ENCODE peak calls at places on chromosomes 2 and 18, in four cellular contexts. One of them, this sample, is unnamed.

GRCh38 chr2:28593356-28593755 is 97.5 kb downstream of the PLB1 start:
- DNase-seq in lung: no peak
- DNase-seq in fibroblast of lung: no peak
- DNase-seq in PC-3: no peak
- DNase-seq in this sample: no peak

GRCh38 chr18:58687871-58688308 is 16.6 kb downstream of the MALT1 start:
- DNase-seq in lung: no peak
- DNase-seq in fibroblast of lung: no peak
- DNase-seq in PC-3: no peak
- DNase-seq in this sample: no peak

GRCh38 chr2:38106420-38107182 is 30.6 kb upstream of the CYP1B1 start:
- DNase-seq in lung: no peak
- DNase-seq in fibroblast of lung: peak; percentile 68
- DNase-seq in PC-3: peak; percentile 60
- DNase-seq in this sample: no peak

GRCh38 chr2:9310827-9311226 is 104.2 kb downstream of the ASAP2 start:
- DNase-seq in lung: no peak
- DNase-seq in fibroblast of lung: no peak
- DNase-seq in PC-3: peak; percentile 43
- DNase-seq in this sample: no peak

GRCh38 chr2:228938629-228939028 is 332.5 kb downstream of the PID1 start:
- DNase-seq in lung: no peak
- DNase-seq in fibroblast of lung: peak; percentile 43
- DNase-seq in PC-3: peak; percentile 9
- DNase-seq in this sample: no peak

GRCh38 chr18:32714571-32715148 is 58.2 kb downstream of the KLHL14 start:
- DNase-seq in lung: peak; percentile 34
- DNase-seq in fibroblast of lung: peak; percentile 69
- DNase-seq in PC-3: peak; percentile 56
- DNase-seq in this sample: peak; percentile 49

GRCh38 chr2:222074674-222075073 is 224.1 kb downstream of the PAX3 start:
- DNase-seq in lung: no peak
- DNase-seq in fibroblast of lung: no peak
- DNase-seq in PC-3: no peak
- DNase-seq in this sample: no peak

GRCh38 chr2:206776432-206776831 is 11.0 kb downstream of the FASTKD2 start:
- DNase-seq in lung: no peak
- DNase-seq in fibroblast of lung: no peak
- DNase-seq in PC-3: no peak
- DNase-seq in this sample: no peak

GRCh38 chr2:180208841-180209240 is 201.7 kb upstream of the CWC22 start:
- DNase-seq in lung: no peak
- DNase-seq in fibroblast of lung: peak; percentile 59
- DNase-seq in PC-3: peak; percentile 52
- DNase-seq in this sample: peak; percentile 38

GRCh38 chr2:179412116-179412515 is 147.5 kb upstream of the SESTD1 start:
- DNase-seq in lung: no peak
- DNase-seq in fibroblast of lung: peak; percentile 21
- DNase-seq in PC-3: peak; percentile 52
- DNase-seq in this sample: no peak

GRCh38 chr2:230898661-230899091 is 26.4 kb downstream of the GPR55 start:
- DNase-seq in lung: no peak
- DNase-seq in fibroblast of lung: no peak
- DNase-seq in PC-3: no peak
- DNase-seq in this sample: no peak

GRCh38 chr2:31083204-31083993 is 54.8 kb downstream of the GALNT14 start:
- DNase-seq in lung: no peak
- DNase-seq in fibroblast of lung: no peak
- DNase-seq in PC-3: no peak
- DNase-seq in this sample: no peak

GRCh38 chr2:172943992-172944793 is 131.5 kb upstream of the MAP3K20 start:
- DNase-seq in lung: no peak
- DNase-seq in fibroblast of lung: no peak
- DNase-seq in PC-3: peak; percentile 50
- DNase-seq in this sample: no peak

GRCh38 chr2:20678751-20679150 is 11.8 kb downstream of the GDF7 start:
- DNase-seq in lung: no peak
- DNase-seq in fibroblast of lung: no peak
- DNase-seq in PC-3: no peak
- DNase-seq in this sample: no peak

GRCh38 chr2:20675701-20676352 is 8.9 kb downstream of the GDF7 start:
- DNase-seq in lung: no peak
- DNase-seq in fibroblast of lung: no peak
- DNase-seq in PC-3: peak; percentile 39
- DNase-seq in this sample: no peak

GRCh38 chr2:20674974-20675679 is 8.2 kb downstream of the GDF7 start:
- DNase-seq in lung: no peak
- DNase-seq in fibroblast of lung: peak; percentile 81
- DNase-seq in PC-3: peak; percentile 78
- DNase-seq in this sample: peak; percentile 78

GRCh38 chr2:20676353-20677215 is 9.6 kb downstream of the GDF7 start:
- DNase-seq in lung: no peak
- DNase-seq in fibroblast of lung: no peak
- DNase-seq in PC-3: no peak
- DNase-seq in this sample: no peak

GRCh38 chr2:20677301-20678176 is 10.6 kb downstream of the GDF7 start:
- DNase-seq in lung: no peak
- DNase-seq in fibroblast of lung: no peak
- DNase-seq in PC-3: peak; percentile 21
- DNase-seq in this sample: no peak
- H3K4me3 ChIP-seq in lung: no peak overlapping the region
- H3K4me3 ChIP-seq in fibroblast of lung: no peak overlapping the region
- H3K4me3 ChIP-seq in PC-3: no peak overlapping the region
- H3K4me3 ChIP-seq in this sample: no peak overlapping the region

GRCh38 chr18:75203456-75204261 is 5.3 kb downstream of the PTGR3 start:
- DNase-seq in lung: no peak
- DNase-seq in fibroblast of lung: peak; percentile 66
- DNase-seq in PC-3: no peak
- DNase-seq in this sample: no peak
- H3K4me3 ChIP-seq in lung: no peak overlapping the region
- H3K4me3 ChIP-seq in fibroblast of lung: peak overlapping the region; percentile 40
- H3K4me3 ChIP-seq in PC-3: no peak overlapping the region
- H3K4me3 ChIP-seq in this sample: peak overlapping the region; percentile 49

GRCh38 chr2:24721470-24721869 is 71.7 kb downstream of the PTRHD1 start:
- DNase-seq in lung: peak; percentile 55
- DNase-seq in fibroblast of lung: peak; percentile 89
- DNase-seq in PC-3: peak; percentile 46
- DNase-seq in this sample: peak; percentile 75
- H3K4me3 ChIP-seq in lung: no peak overlapping the region
- H3K4me3 ChIP-seq in fibroblast of lung: no peak overlapping the region
- H3K4me3 ChIP-seq in PC-3: no peak overlapping the region
- H3K4me3 ChIP-seq in this sample: no peak overlapping the region

GRCh38 chr2:27241761-27242613 is 20.9 kb downstream of the SLC30A3 start:
- DNase-seq in lung: no peak
- DNase-seq in fibroblast of lung: no peak
- DNase-seq in PC-3: no peak
- DNase-seq in this sample: no peak
- H3K4me3 ChIP-seq in lung: no peak overlapping the region
- H3K4me3 ChIP-seq in fibroblast of lung: no peak overlapping the region
- H3K4me3 ChIP-seq in PC-3: no peak overlapping the region
- H3K4me3 ChIP-seq in this sample: no peak overlapping the region

GRCh38 chr2:143252138-143252907 is 123.1 kb downstream of the ARHGAP15 start:
- DNase-seq in lung: no peak
- DNase-seq in fibroblast of lung: no peak
- DNase-seq in PC-3: peak; percentile 14
- DNase-seq in this sample: no peak

GRCh38 chr2:143246246-143246645 is 117.0 kb downstream of the ARHGAP15 start:
- DNase-seq in lung: no peak
- DNase-seq in fibroblast of lung: no peak
- DNase-seq in PC-3: no peak
- DNase-seq in this sample: no peak

GRCh38 chr2:143246815-143247744 is 117.9 kb downstream of the ARHGAP15 start:
- DNase-seq in lung: no peak
- DNase-seq in fibroblast of lung: no peak
- DNase-seq in PC-3: no peak
- DNase-seq in this sample: no peak

GRCh38 chr2:143251680-143252079 is 122.5 kb downstream of the ARHGAP15 start:
- DNase-seq in lung: no peak
- DNase-seq in fibroblast of lung: no peak
- DNase-seq in PC-3: no peak
- DNase-seq in this sample: no peak

GRCh38 chr2:143248631-143249030 is 119.4 kb downstream of the ARHGAP15 start:
- DNase-seq in lung: no peak
- DNase-seq in fibroblast of lung: no peak
- DNase-seq in PC-3: no peak
- DNase-seq in this sample: no peak
- H3K4me3 ChIP-seq in lung: no peak overlapping the region
- H3K4me3 ChIP-seq in fibroblast of lung: no peak overlapping the region
- H3K4me3 ChIP-seq in PC-3: no peak overlapping the region
- H3K4me3 ChIP-seq in this sample: no peak overlapping the region

GRCh38 chr18:10454800-10455550 is 540 bp downstream of the APCDD1 start:
- DNase-seq in lung: peak; percentile 35
- DNase-seq in fibroblast of lung: peak; percentile 30
- DNase-seq in PC-3: no peak
- DNase-seq in this sample: no peak
- H3K4me3 ChIP-seq in lung: peak overlapping the region; percentile 55
- H3K4me3 ChIP-seq in fibroblast of lung: peak overlapping the region; percentile 58
- H3K4me3 ChIP-seq in PC-3: no peak overlapping the region
- H3K4me3 ChIP-seq in this sample: peak overlapping the region; percentile 38

DNA sequence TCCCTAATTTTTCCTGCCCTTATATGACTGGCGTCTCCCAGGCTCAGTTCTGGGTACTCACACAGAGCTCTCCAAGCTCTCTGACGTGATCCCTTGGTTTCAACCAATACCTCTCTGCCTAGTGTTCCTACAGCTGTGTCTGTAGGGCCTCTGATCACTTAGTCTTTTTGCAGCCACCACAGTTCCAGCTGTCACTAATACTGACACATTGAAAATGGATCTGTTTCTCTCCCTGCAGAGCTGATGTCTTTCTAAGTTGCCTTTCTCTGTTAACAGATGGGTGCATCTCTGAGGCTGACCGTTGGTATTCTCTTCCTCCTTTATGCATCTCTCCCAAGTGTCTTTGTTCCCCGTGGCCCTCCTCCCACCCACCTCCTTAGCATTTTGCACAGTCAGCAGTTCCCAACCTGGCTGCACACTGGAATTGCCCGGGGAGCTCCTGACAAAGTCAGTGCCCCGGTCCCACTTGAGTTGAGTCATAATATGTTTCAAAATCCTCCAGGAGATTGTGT is 62.5 kb downstream of the CERS6 start:
- DNase-seq in lung: no peak
- DNase-seq in fibroblast of lung: peak; percentile 44
- DNase-seq in PC-3: no peak
- DNase-seq in this sample: peak; percentile 39
- H3K4me3 ChIP-seq in lung: no peak overlapping the region
- H3K4me3 ChIP-seq in fibroblast of lung: no peak overlapping the region
- H3K4me3 ChIP-seq in PC-3: no peak overlapping the region
- H3K4me3 ChIP-seq in this sample: no peak overlapping the region

GRCh38 chr2:17615728-17616351 is 75.3 kb downstream of the VSNL1 start:
- DNase-seq in lung: no peak
- DNase-seq in fibroblast of lung: peak; percentile 21
- DNase-seq in PC-3: peak; percentile 82
- DNase-seq in this sample: peak; percentile 15
- H3K4me3 ChIP-seq in lung: no peak overlapping the region
- H3K4me3 ChIP-seq in fibroblast of lung: no peak overlapping the region
- H3K4me3 ChIP-seq in PC-3: no peak overlapping the region
- H3K4me3 ChIP-seq in this sample: no peak overlapping the region

This sample was measured in brain microvascular endothelial cell.